ENCODE peak calls at places on chromosomes 16 and 17, in five cellular contexts. G is IMR-90; T is stimulated activated CD8-positive, alpha-beta memory T cell treated with anti-CD3 and anti-CD28 coated beads, Interleukin-7, amount 100 ng/mL, for 24 hours; C is fibroblast of the aortic adventitia; H is naive thymus-derived CD4-positive, alpha-beta T cell. Y is an unnamed sample.

GRCh38 chr16:73873643-73874042 is 423.0 kb upstream of the PSMD7 start:
- DNase-seq in G (no peak), T (no peak), C (no peak), H (no peak), Y (no peak)

GRCh38 chr16:28873543-28874201 is 4.6 kb upstream of the ATP2A1 start:
- DNase-seq in G (no peak), T (no peak), C (no peak), H (peak; percentile 55), Y (peak; percentile 74)

GRCh38 chr16:60214321-60214720 is 1480.2 kb upstream of the GOT2 start:
- DNase-seq in G (no peak), T (no peak), C (no peak), H (no peak), Y (no peak)

GRCh38 chr16:2971985-2972784 is 3.0 kb downstream of the PAQR4 start:
- DNase-seq in G (no peak), T (no peak), C (no peak), H (no peak), Y (no peak)

GRCh38 chr16:3832669-3833068 is 47.8 kb downstream of the CREBBP start:
- DNase-seq in G (no peak), T (no peak), C (no peak), H (no peak), Y (no peak)

GRCh38 chr17:50926523-50926922 is 60.4 kb upstream of the TOB1 start:
- DNase-seq in G (no peak), T (no peak), C (no peak), H (no peak), Y (no peak)

GRCh38 chr16:87169509-87169985 is 147.6 kb downstream of the C16orf95 start:
- DNase-seq in G (peak; percentile 35), T (no peak), C (no peak), H (no peak), Y (no peak)

GRCh38 chr17:74368341-74369152 is 1.2 kb downstream of the GPR142 start:
- DNase-seq in G (peak; percentile 35), T (peak; percentile 55), C (peak; percentile 63), H (peak; percentile 56), Y (peak; percentile 87)

GRCh38 chr16:55812951-55813350 is 19.9 kb downstream of the CES1 start:
- DNase-seq in G (no peak), T (no peak), C (no peak), H (no peak), Y (no peak)

GRCh38 chr16:28310796-28311195 is 18.5 kb downstream of the SBK1 start:
- DNase-seq in G (no peak), T (no peak), C (no peak), H (no peak), Y (no peak)

GRCh38 chr17:2853722-2854580 is 57.7 kb downstream of the RAP1GAP2 start:
- DNase-seq in G (no peak), T (no peak), C (no peak), H (peak; percentile 15), Y (no peak)

GRCh38 chr17:49739662-49740271 is 24.2 kb downstream of the FAM117A start:
- DNase-seq in G (peak; percentile 16), T (peak; percentile 56), C (no peak), H (peak; percentile 99), Y (peak; percentile 63)

GRCh38 chr16:67296422-67296821 is 17.1 kb downstream of the PLEKHG4 start:
- DNase-seq in G (peak; percentile 92), T (no peak), C (peak; percentile 90), H (no peak), Y (no peak)

GRCh38 chr16:75628351-75628750 is 5.3 kb upstream of the ADAT1 start:
- DNase-seq in G (no peak), T (no peak), C (no peak), H (no peak), Y (no peak)

GRCh38 chr17:4541328-4542002 is 13.7 kb downstream of the MYBBP1A start:
- DNase-seq in G (no peak), T (no peak), C (no peak), H (no peak), Y (no peak)

GRCh38 chr17:49511810-49512209 is 16.7 kb downstream of the NGFR start:
- DNase-seq in G (no peak), T (no peak), C (no peak), H (no peak), Y (no peak)

GRCh38 chr16:70478912-70479341 is 24.5 kb downstream of the FCSK start:
- DNase-seq in G (no peak), T (no peak), C (peak; percentile 48), H (no peak), Y (no peak)

GRCh38 chr17:37089998-37090397 is 141.2 kb downstream of the AATF start:
- DNase-seq in G (no peak), T (peak; percentile 4), C (no peak), H (peak; percentile 39), Y (peak; percentile 61)

GRCh38 chr17:61784510-61784909 is 78.8 kb downstream of the BRIP1 start:
- DNase-seq in G (no peak), T (no peak), C (no peak), H (no peak), Y (no peak)

GRCh38 chr16:1654505-1655268 is 23.4 kb upstream of the JPT2 start:
- DNase-seq in G (no peak), T (no peak), C (no peak), H (no peak), Y (no peak)

GRCh38 chr16:72999541-73000019 is 48.3 kb downstream of the ZFHX3 start:
- DNase-seq in G (no peak), T (no peak), C (no peak), H (no peak), Y (no peak)

GRCh38 chr17:58417300-58418092 is at the start of gene RNF43:
- DNase-seq in G (peak; percentile 71), T (peak; percentile 76), C (peak; percentile 82), H (peak; percentile 94), Y (peak; percentile 92)

GRCh38 chr17:8861482-8862181 is 5.8 kb downstream of the PIK3R6 start:
- DNase-seq in G (no peak), T (no peak), C (no peak), H (no peak), Y (no peak)

GRCh38 chr17:41523787-41524186 is 4.3 kb downstream of the KRT19 start:
- DNase-seq in G (no peak), T (no peak), C (no peak), H (no peak), Y (no peak)

GRCh38 chr16:23504076-23504452 is 6.2 kb downstream of the GGA2 start:
- DNase-seq in G (peak; percentile 16), T (no peak), C (peak; percentile 89), H (no peak), Y (no peak)

GRCh38 chr17:27438631-27439030 is 17.6 kb upstream of the KSR1 start:
- DNase-seq in G (no peak), T (no peak), C (no peak), H (no peak), Y (no peak)

Y was measured in GM10248.